ENCODE peak calls at places on chromosomes 7 and 10, in ten cellular contexts. D is lower lobe of right lung, Q is HFF-Myc, O is DND-41, W is fibroblast of pulmonary artery, M is endothelial cell, P is GM06990, J is epithelial cell of proximal tubule, Z is keratinocyte, G is fibroblast of lung. S is an unnamed sample.

GRCh38 chr7:85135931-85136330 is 50.9 kb downstream of the SEMA3D start:
- DNase-seq in M (no peak), Z (no peak), G (peak; percentile 92), W (peak; percentile 75), D (no peak), P (no peak), J (no peak), Q (peak; percentile 44), O (no peak), S (peak; percentile 55)

GRCh38 chr10:50992356-50992866 is 81.9 kb upstream of the PRKG1 start:
- DNase-seq in P (no peak), W (peak; percentile 48), D (no peak), Z (no peak), M (peak; percentile 13), J (no peak), O (no peak), G (no peak), Q (no peak), S (no peak)

GRCh38 chr7:101906291-101907260 is 89.2 kb downstream of the CUX1 start:
- DNase-seq in W (no peak), G (no peak), P (no peak), J (no peak), Q (no peak), D (no peak), M (no peak), Z (no peak), O (no peak), S (no peak)

GRCh38 chr7:51847461-51848134 is 531.0 kb upstream of the COBL start:
- DNase-seq in G (no peak), D (no peak), J (no peak), M (peak; percentile 8), P (no peak), W (no peak), O (no peak), Q (no peak), Z (no peak), S (no peak)

GRCh38 chr7:10940748-10941358 is 32.8 kb upstream of the PHF14 start:
- DNase-seq in G (no peak), P (no peak), D (no peak), O (no peak), J (no peak), W (no peak), Z (no peak), Q (no peak), M (no peak), S (no peak)

GRCh38 chr7:36598056-36598675 is 126.1 kb downstream of the AOAH start:
- DNase-seq in Z (no peak), Q (no peak), G (peak; percentile 16), M (no peak), J (no peak), P (no peak), D (no peak), O (no peak), W (peak; percentile 10), S (no peak)

GRCh38 chr7:2843711-2844152 is 376 bp downstream of the GNA12 start:
- DNase-seq in G (peak; percentile 47), D (peak; percentile 74), O (peak; percentile 42), Z (no peak), P (peak; percentile 64), W (peak; percentile 46), Q (no peak), M (peak; percentile 45), J (no peak), S (no peak)

GRCh38 chr10:48574322-48574796 is 30.5 kb downstream of the ARHGAP22 start:
- DNase-seq in P (peak; percentile 30), J (no peak), Z (no peak), Q (no peak), G (no peak), W (no peak), D (no peak), M (no peak), O (no peak), S (no peak)

GRCh38 chr10:132606031-132606491 is 68.5 kb downstream of the INPP5A start:
- DNase-seq in G (no peak), J (no peak), W (no peak), M (no peak), Z (no peak), P (no peak), O (no peak), D (no peak), Q (no peak), S (no peak)

GRCh38 chr10:132637477-132638129 is 100.0 kb downstream of the INPP5A start:
- DNase-seq in D (no peak), G (peak; percentile 56), O (peak; percentile 39), Z (no peak), J (no peak), Q (peak; percentile 54), M (peak; percentile 37), W (peak; percentile 79), P (no peak), S (no peak)

GRCh38 chr10:73263948-73264347 is 11.5 kb upstream of the MRPS16 start:
- DNase-seq in W (peak; percentile 51), G (peak; percentile 19), O (no peak), J (no peak), P (no peak), D (no peak), Z (no peak), M (no peak), Q (no peak), S (no peak)
- TF ChIP-seq CTCF in W (peak; percentile 61), G (peak; percentile 60), O (peak; percentile 68), J (peak; percentile 62), P (peak; percentile 44), D (peak; percentile 32), Z (peak; percentile 32), M (peak; percentile 69), Q (peak; percentile 42), S (peak; percentile 56)

GRCh38 chr10:91406322-91406721 is 3.8 kb upstream of the HECTD2 start:
- DNase-seq in P (no peak), Z (no peak), Q (no peak), O (no peak), G (no peak), J (no peak), D (no peak), M (no peak), W (no peak), S (no peak)

GRCh38 chr10:91412688-91413087 is 2.5 kb downstream of the HECTD2 start:
- DNase-seq in P (no peak), W (no peak), J (no peak), D (no peak), M (no peak), G (peak; percentile 15), Q (no peak), Z (no peak), O (no peak), S (no peak)

GRCh38 chr10:91410638-91411367 is 659 bp downstream of the HECTD2 start:
- DNase-seq in D (no peak), G (peak; percentile 71), Z (no peak), J (no peak), Q (no peak), W (peak; percentile 54), P (no peak), O (no peak), M (no peak), S (no peak)

GRCh38 chr10:91409069-91409868 is 875 bp upstream of the HECTD2 start:
- DNase-seq in W (peak; percentile 92), P (no peak), D (peak; percentile 82), G (peak; percentile 94), O (peak; percentile 71), M (peak; percentile 72), Z (no peak), J (no peak), Q (no peak), S (no peak)

GRCh38 chr10:91409869-91410637 is at the start of gene HECTD2:
- DNase-seq in O (peak; percentile 81), J (no peak), W (peak; percentile 78), Z (no peak), D (peak; percentile 90), Q (no peak), P (peak; percentile 85), M (peak; percentile 84), G (peak; percentile 73), S (no peak)
- TF ChIP-seq CTCF in O (peak; percentile 62), J (no peak), W (no peak), Z (peak; percentile 10), D (peak; percentile 32), Q (no peak), P (no peak), M (peak; percentile 6), G (no peak), S (no peak)

GRCh38 chr7:30263090-30263710 is 21.2 kb upstream of the ZNRF2 start:
- DNase-seq in G (no peak), M (no peak), J (no peak), Z (no peak), P (no peak), Q (no peak), O (no peak), W (no peak), D (no peak), S (no peak)

GRCh38 chr7:30268666-30269065 is 15.7 kb upstream of the ZNRF2 start:
- DNase-seq in G (no peak), Z (no peak), Q (no peak), J (no peak), O (no peak), W (no peak), M (no peak), D (no peak), P (no peak), S (no peak)

GRCh38 chr7:30266686-30267085 is 17.7 kb upstream of the ZNRF2 start:
- DNase-seq in M (no peak), O (no peak), J (no peak), W (no peak), G (no peak), Z (no peak), P (no peak), Q (no peak), D (no peak), S (no peak)

GRCh38 chr7:30260246-30260768 is 24.1 kb upstream of the ZNRF2 start:
- DNase-seq in Q (no peak), P (no peak), D (no peak), J (no peak), Z (no peak), G (no peak), M (no peak), W (no peak), O (no peak), S (no peak)

GRCh38 chr7:30264052-30264451 is 20.3 kb upstream of the ZNRF2 start:
- DNase-seq in M (no peak), W (no peak), P (no peak), J (no peak), G (no peak), Z (no peak), O (no peak), D (no peak), Q (no peak), S (no peak)
- TF ChIP-seq CTCF in M (no peak), W (no peak), P (no peak), J (no peak), G (no peak), Z (no peak), O (no peak), D (no peak), Q (no peak), S (no peak)

GRCh38 chr10:119620241-119620753 is 23.5 kb upstream of the TIAL1 start:
- DNase-seq in Q (no peak), O (no peak), W (peak; percentile 37), G (peak; percentile 22), Z (no peak), D (no peak), J (no peak), M (no peak), P (no peak), S (no peak)

GRCh38 chr10:119630300-119630699 is 20.9 kb upstream of the BAG3 start:
- DNase-seq in D (no peak), Z (no peak), J (no peak), G (no peak), O (no peak), Q (no peak), M (no peak), W (no peak), P (no peak), S (no peak)

GRCh38 chr10:119620771-119621384 is 24.1 kb upstream of the TIAL1 start:
- DNase-seq in D (no peak), G (no peak), M (peak; percentile 25), P (no peak), J (no peak), Q (no peak), Z (no peak), W (peak; percentile 42), O (no peak), S (no peak)

GRCh38 chr10:119625570-119626280 is 25.5 kb upstream of the BAG3 start:
- DNase-seq in M (no peak), G (no peak), Q (no peak), P (no peak), W (no peak), O (no peak), D (no peak), Z (no peak), J (no peak), S (no peak)
- TF ChIP-seq CTCF in M (no peak), G (no peak), Q (no peak), P (no peak), W (no peak), O (no peak), D (no peak), Z (no peak), J (no peak), S (no peak)